ENCODE peak calls at places on chromosome 5, in four cellular contexts. One of them, this sample, is unnamed.

GRCh38 chr5:149679876-149680809 is 50.0 kb upstream of the PPARGC1B start:
- DNase-seq in foreskin fibroblast: no peak
- DNase-seq in stimulated activated CD4-positive, alpha-beta T cell treated with anti-CD3 and anti-CD28 coated beads, Interleukin-1b, Interleukin-23, amount 100 ng/mL, for 24 hours: no peak
- DNase-seq in activated T-cell treated with anti-CD3 and anti-CD28 coated beads for 1 hour: no peak
- DNase-seq in this sample: no peak

GRCh38 chr5:174195517-174195916 is 150.0 kb downstream of the NSG2 start:
- DNase-seq in foreskin fibroblast: no peak
- DNase-seq in stimulated activated CD4-positive, alpha-beta T cell treated with anti-CD3 and anti-CD28 coated beads, Interleukin-1b, Interleukin-23, amount 100 ng/mL, for 24 hours: no peak
- DNase-seq in activated T-cell treated with anti-CD3 and anti-CD28 coated beads for 1 hour: no peak
- DNase-seq in this sample: no peak

GRCh38 chr5:102762095-102762534 is 7.0 kb downstream of the PAM start:
- DNase-seq in foreskin fibroblast: peak
- DNase-seq in stimulated activated CD4-positive, alpha-beta T cell treated with anti-CD3 and anti-CD28 coated beads, Interleukin-1b, Interleukin-23, amount 100 ng/mL, for 24 hours: no peak
- DNase-seq in activated T-cell treated with anti-CD3 and anti-CD28 coated beads for 1 hour: no peak
- DNase-seq in this sample: no peak

GRCh38 chr5:6108981-6109595 is 269.3 kb downstream of the MED10 start:
- DNase-seq in foreskin fibroblast: no peak
- DNase-seq in stimulated activated CD4-positive, alpha-beta T cell treated with anti-CD3 and anti-CD28 coated beads, Interleukin-1b, Interleukin-23, amount 100 ng/mL, for 24 hours: no peak
- DNase-seq in activated T-cell treated with anti-CD3 and anti-CD28 coated beads for 1 hour: no peak
- DNase-seq in this sample: no peak

GRCh38 chr5:139985733-139986132 is 57.4 kb downstream of the NRG2 start:
- DNase-seq in foreskin fibroblast: peak
- DNase-seq in stimulated activated CD4-positive, alpha-beta T cell treated with anti-CD3 and anti-CD28 coated beads, Interleukin-1b, Interleukin-23, amount 100 ng/mL, for 24 hours: no peak
- DNase-seq in activated T-cell treated with anti-CD3 and anti-CD28 coated beads for 1 hour: no peak
- DNase-seq in this sample: peak

GRCh38 chr5:133385346-133385745 is 227.0 kb downstream of the FSTL4 start:
- DNase-seq in foreskin fibroblast: no peak
- DNase-seq in stimulated activated CD4-positive, alpha-beta T cell treated with anti-CD3 and anti-CD28 coated beads, Interleukin-1b, Interleukin-23, amount 100 ng/mL, for 24 hours: no peak
- DNase-seq in activated T-cell treated with anti-CD3 and anti-CD28 coated beads for 1 hour: no peak
- DNase-seq in this sample: no peak

GRCh38 chr5:81922790-81923398 is 48.9 kb upstream of the ATG10 start:
- DNase-seq in foreskin fibroblast: no peak
- DNase-seq in stimulated activated CD4-positive, alpha-beta T cell treated with anti-CD3 and anti-CD28 coated beads, Interleukin-1b, Interleukin-23, amount 100 ng/mL, for 24 hours: no peak
- DNase-seq in activated T-cell treated with anti-CD3 and anti-CD28 coated beads for 1 hour: no peak
- DNase-seq in this sample: no peak

GRCh38 chr5:3602713-3603502 is 7.3 kb downstream of the IRX1 start:
- DNase-seq in foreskin fibroblast: no peak
- DNase-seq in stimulated activated CD4-positive, alpha-beta T cell treated with anti-CD3 and anti-CD28 coated beads, Interleukin-1b, Interleukin-23, amount 100 ng/mL, for 24 hours: no peak
- DNase-seq in activated T-cell treated with anti-CD3 and anti-CD28 coated beads for 1 hour: no peak
- DNase-seq in this sample: no peak

GRCh38 chr5:135269828-135270545 is 129.0 kb downstream of the MACROH2A1 start:
- DNase-seq in foreskin fibroblast: peak
- DNase-seq in stimulated activated CD4-positive, alpha-beta T cell treated with anti-CD3 and anti-CD28 coated beads, Interleukin-1b, Interleukin-23, amount 100 ng/mL, for 24 hours: no peak
- DNase-seq in activated T-cell treated with anti-CD3 and anti-CD28 coated beads for 1 hour: no peak
- DNase-seq in this sample: peak

GRCh38 chr5:56984445-56984844 is 32.5 kb upstream of the MIER3 start:
- DNase-seq in foreskin fibroblast: no peak
- DNase-seq in stimulated activated CD4-positive, alpha-beta T cell treated with anti-CD3 and anti-CD28 coated beads, Interleukin-1b, Interleukin-23, amount 100 ng/mL, for 24 hours: no peak
- DNase-seq in activated T-cell treated with anti-CD3 and anti-CD28 coated beads for 1 hour: no peak
- DNase-seq in this sample: no peak

GRCh38 chr5:76956033-76956432 is 3.2 kb downstream of the CRHBP start:
- DNase-seq in foreskin fibroblast: no peak
- DNase-seq in stimulated activated CD4-positive, alpha-beta T cell treated with anti-CD3 and anti-CD28 coated beads, Interleukin-1b, Interleukin-23, amount 100 ng/mL, for 24 hours: no peak
- DNase-seq in activated T-cell treated with anti-CD3 and anti-CD28 coated beads for 1 hour: no peak
- DNase-seq in this sample: no peak

GRCh38 chr5:91225848-91226686 is 157.1 kb downstream of the ARRDC3 start:
- DNase-seq in foreskin fibroblast: no peak
- DNase-seq in stimulated activated CD4-positive, alpha-beta T cell treated with anti-CD3 and anti-CD28 coated beads, Interleukin-1b, Interleukin-23, amount 100 ng/mL, for 24 hours: peak
- DNase-seq in activated T-cell treated with anti-CD3 and anti-CD28 coated beads for 1 hour: peak
- DNase-seq in this sample: no peak

GRCh38 chr5:164893071-164893470 is 1387.7 kb downstream of the MAT2B start:
- DNase-seq in foreskin fibroblast: no peak
- DNase-seq in stimulated activated CD4-positive, alpha-beta T cell treated with anti-CD3 and anti-CD28 coated beads, Interleukin-1b, Interleukin-23, amount 100 ng/mL, for 24 hours: no peak
- DNase-seq in activated T-cell treated with anti-CD3 and anti-CD28 coated beads for 1 hour: no peak
- DNase-seq in this sample: no peak

GRCh38 chr5:105877592-105877991 is 1793.1 kb downstream of the EFNA5 start:
- DNase-seq in foreskin fibroblast: no peak
- DNase-seq in stimulated activated CD4-positive, alpha-beta T cell treated with anti-CD3 and anti-CD28 coated beads, Interleukin-1b, Interleukin-23, amount 100 ng/mL, for 24 hours: no peak
- DNase-seq in activated T-cell treated with anti-CD3 and anti-CD28 coated beads for 1 hour: no peak
- DNase-seq in this sample: no peak

GRCh38 chr5:133565993-133566392 is 46.3 kb downstream of the FSTL4 start:
- DNase-seq in foreskin fibroblast: peak
- DNase-seq in stimulated activated CD4-positive, alpha-beta T cell treated with anti-CD3 and anti-CD28 coated beads, Interleukin-1b, Interleukin-23, amount 100 ng/mL, for 24 hours: no peak
- DNase-seq in activated T-cell treated with anti-CD3 and anti-CD28 coated beads for 1 hour: no peak
- DNase-seq in this sample: no peak

GRCh38 chr5:167908596-167908995 is 382.8 kb upstream of the WWC1 start:
- DNase-seq in foreskin fibroblast: no peak
- DNase-seq in stimulated activated CD4-positive, alpha-beta T cell treated with anti-CD3 and anti-CD28 coated beads, Interleukin-1b, Interleukin-23, amount 100 ng/mL, for 24 hours: no peak
- DNase-seq in activated T-cell treated with anti-CD3 and anti-CD28 coated beads for 1 hour: no peak
- DNase-seq in this sample: no peak

GRCh38 chr5:42811591-42812392 is at the start of gene SELENOP:
- DNase-seq in foreskin fibroblast: peak
- DNase-seq in stimulated activated CD4-positive, alpha-beta T cell treated with anti-CD3 and anti-CD28 coated beads, Interleukin-1b, Interleukin-23, amount 100 ng/mL, for 24 hours: no peak
- DNase-seq in activated T-cell treated with anti-CD3 and anti-CD28 coated beads for 1 hour: no peak
- DNase-seq in this sample: peak

GRCh38 chr5:71719092-71719964 is at the start of gene CARTPT:
- DNase-seq in foreskin fibroblast: peak
- DNase-seq in stimulated activated CD4-positive, alpha-beta T cell treated with anti-CD3 and anti-CD28 coated beads, Interleukin-1b, Interleukin-23, amount 100 ng/mL, for 24 hours: no peak
- DNase-seq in activated T-cell treated with anti-CD3 and anti-CD28 coated beads for 1 hour: no peak
- DNase-seq in this sample: no peak

GRCh38 chr5:61281686-61282085 is 50.4 kb upstream of the ZSWIM6 start:
- DNase-seq in foreskin fibroblast: no peak
- DNase-seq in stimulated activated CD4-positive, alpha-beta T cell treated with anti-CD3 and anti-CD28 coated beads, Interleukin-1b, Interleukin-23, amount 100 ng/mL, for 24 hours: no peak
- DNase-seq in activated T-cell treated with anti-CD3 and anti-CD28 coated beads for 1 hour: no peak
- DNase-seq in this sample: no peak

GRCh38 chr5:14081791-14082190 is 61.4 kb upstream of the TRIO start:
- DNase-seq in foreskin fibroblast: no peak
- DNase-seq in stimulated activated CD4-positive, alpha-beta T cell treated with anti-CD3 and anti-CD28 coated beads, Interleukin-1b, Interleukin-23, amount 100 ng/mL, for 24 hours: no peak
- DNase-seq in activated T-cell treated with anti-CD3 and anti-CD28 coated beads for 1 hour: no peak
- DNase-seq in this sample: no peak

GRCh38 chr5:83726912-83727311 is 6.3 kb upstream of the HAPLN1 start:
- DNase-seq in foreskin fibroblast: no peak
- DNase-seq in stimulated activated CD4-positive, alpha-beta T cell treated with anti-CD3 and anti-CD28 coated beads, Interleukin-1b, Interleukin-23, amount 100 ng/mL, for 24 hours: no peak
- DNase-seq in activated T-cell treated with anti-CD3 and anti-CD28 coated beads for 1 hour: no peak
- DNase-seq in this sample: no peak

GRCh38 chr5:124783794-124784193 is 37.4 kb upstream of the ZNF608 start:
- DNase-seq in foreskin fibroblast: peak
- DNase-seq in stimulated activated CD4-positive, alpha-beta T cell treated with anti-CD3 and anti-CD28 coated beads, Interleukin-1b, Interleukin-23, amount 100 ng/mL, for 24 hours: no peak
- DNase-seq in activated T-cell treated with anti-CD3 and anti-CD28 coated beads for 1 hour: no peak
- DNase-seq in this sample: peak

GRCh38 chr5:10762178-10762775 is 1.2 kb upstream of the DAP start:
- DNase-seq in foreskin fibroblast: peak
- DNase-seq in stimulated activated CD4-positive, alpha-beta T cell treated with anti-CD3 and anti-CD28 coated beads, Interleukin-1b, Interleukin-23, amount 100 ng/mL, for 24 hours: no peak
- DNase-seq in activated T-cell treated with anti-CD3 and anti-CD28 coated beads for 1 hour: no peak
- DNase-seq in this sample: no peak

GRCh38 chr5:52789378-52789777 is 1.7 kb downstream of the ITGA1 start:
- DNase-seq in foreskin fibroblast: no peak
- DNase-seq in stimulated activated CD4-positive, alpha-beta T cell treated with anti-CD3 and anti-CD28 coated beads, Interleukin-1b, Interleukin-23, amount 100 ng/mL, for 24 hours: no peak
- DNase-seq in activated T-cell treated with anti-CD3 and anti-CD28 coated beads for 1 hour: no peak
- DNase-seq in this sample: no peak

GRCh38 chr5:138353550-138353893 is 1.0 kb downstream of the KDM3B start:
- DNase-seq in foreskin fibroblast: peak
- DNase-seq in stimulated activated CD4-positive, alpha-beta T cell treated with anti-CD3 and anti-CD28 coated beads, Interleukin-1b, Interleukin-23, amount 100 ng/mL, for 24 hours: no peak
- DNase-seq in activated T-cell treated with anti-CD3 and anti-CD28 coated beads for 1 hour: no peak
- DNase-seq in this sample: no peak

GRCh38 chr5:10250804-10251276 is 760 bp downstream of the CCT5 start:
- DNase-seq in foreskin fibroblast: peak
- DNase-seq in stimulated activated CD4-positive, alpha-beta T cell treated with anti-CD3 and anti-CD28 coated beads, Interleukin-1b, Interleukin-23, amount 100 ng/mL, for 24 hours: no peak
- DNase-seq in activated T-cell treated with anti-CD3 and anti-CD28 coated beads for 1 hour: peak
- DNase-seq in this sample: no peak

GRCh38 chr5:40429258-40430111 is 250.2 kb upstream of the PTGER4 start:
- DNase-seq in foreskin fibroblast: peak
- DNase-seq in stimulated activated CD4-positive, alpha-beta T cell treated with anti-CD3 and anti-CD28 coated beads, Interleukin-1b, Interleukin-23, amount 100 ng/mL, for 24 hours: no peak
- DNase-seq in activated T-cell treated with anti-CD3 and anti-CD28 coated beads for 1 hour: no peak
- DNase-seq in this sample: no peak

GRCh38 chr5:145162641-145163040 is 672.5 kb downstream of the PRELID2 start:
- DNase-seq in foreskin fibroblast: no peak
- DNase-seq in stimulated activated CD4-positive, alpha-beta T cell treated with anti-CD3 and anti-CD28 coated beads, Interleukin-1b, Interleukin-23, amount 100 ng/mL, for 24 hours: no peak
- DNase-seq in activated T-cell treated with anti-CD3 and anti-CD28 coated beads for 1 hour: no peak
- DNase-seq in this sample: no peak

GRCh38 chr5:963310-963672 is 45.3 kb upstream of the NKD2 start:
- DNase-seq in foreskin fibroblast: no peak
- DNase-seq in stimulated activated CD4-positive, alpha-beta T cell treated with anti-CD3 and anti-CD28 coated beads, Interleukin-1b, Interleukin-23, amount 100 ng/mL, for 24 hours: no peak
- DNase-seq in activated T-cell treated with anti-CD3 and anti-CD28 coated beads for 1 hour: no peak
- DNase-seq in this sample: no peak

GRCh38 chr5:19498852-19499251 is 489.1 kb downstream of the CDH18 start:
- DNase-seq in foreskin fibroblast: no peak
- DNase-seq in stimulated activated CD4-positive, alpha-beta T cell treated with anti-CD3 and anti-CD28 coated beads, Interleukin-1b, Interleukin-23, amount 100 ng/mL, for 24 hours: no peak
- DNase-seq in activated T-cell treated with anti-CD3 and anti-CD28 coated beads for 1 hour: no peak
- DNase-seq in this sample: no peak

GRCh38 chr5:143543358-143544255 is 140.1 kb upstream of the NR3C1 start:
- DNase-seq in foreskin fibroblast: peak
- DNase-seq in stimulated activated CD4-positive, alpha-beta T cell treated with anti-CD3 and anti-CD28 coated beads, Interleukin-1b, Interleukin-23, amount 100 ng/mL, for 24 hours: no peak
- DNase-seq in activated T-cell treated with anti-CD3 and anti-CD28 coated beads for 1 hour: no peak
- DNase-seq in this sample: peak

GRCh38 chr5:20570486-20570885 is 582.5 kb upstream of the CDH18 start:
- DNase-seq in foreskin fibroblast: no peak
- DNase-seq in stimulated activated CD4-positive, alpha-beta T cell treated with anti-CD3 and anti-CD28 coated beads, Interleukin-1b, Interleukin-23, amount 100 ng/mL, for 24 hours: no peak
- DNase-seq in activated T-cell treated with anti-CD3 and anti-CD28 coated beads for 1 hour: no peak
- DNase-seq in this sample: no peak

GRCh38 chr5:97544279-97545077 is 361.4 kb upstream of the RIOK2 start:
- DNase-seq in foreskin fibroblast: peak
- DNase-seq in stimulated activated CD4-positive, alpha-beta T cell treated with anti-CD3 and anti-CD28 coated beads, Interleukin-1b, Interleukin-23, amount 100 ng/mL, for 24 hours: no peak
- DNase-seq in activated T-cell treated with anti-CD3 and anti-CD28 coated beads for 1 hour: no peak
- DNase-seq in this sample: no peak

GRCh38 chr5:31939151-31939550 is 235.0 kb downstream of the GOLPH3 start:
- DNase-seq in foreskin fibroblast: no peak
- DNase-seq in stimulated activated CD4-positive, alpha-beta T cell treated with anti-CD3 and anti-CD28 coated beads, Interleukin-1b, Interleukin-23, amount 100 ng/mL, for 24 hours: no peak
- DNase-seq in activated T-cell treated with anti-CD3 and anti-CD28 coated beads for 1 hour: no peak
- DNase-seq in this sample: no peak

GRCh38 chr5:74953961-74954720 is 88.0 kb upstream of the FAM169A start:
- DNase-seq in foreskin fibroblast: peak
- DNase-seq in stimulated activated CD4-positive, alpha-beta T cell treated with anti-CD3 and anti-CD28 coated beads, Interleukin-1b, Interleukin-23, amount 100 ng/mL, for 24 hours: no peak
- DNase-seq in activated T-cell treated with anti-CD3 and anti-CD28 coated beads for 1 hour: no peak
- DNase-seq in this sample: no peak

GRCh38 chr5:151030377-151030776 is 10.0 kb downstream of the GPX3 start:
- DNase-seq in foreskin fibroblast: no peak
- DNase-seq in stimulated activated CD4-positive, alpha-beta T cell treated with anti-CD3 and anti-CD28 coated beads, Interleukin-1b, Interleukin-23, amount 100 ng/mL, for 24 hours: no peak
- DNase-seq in activated T-cell treated with anti-CD3 and anti-CD28 coated beads for 1 hour: no peak
- DNase-seq in this sample: no peak

GRCh38 chr5:104111622-104112021 is 549.0 kb upstream of the NUDT12 start:
- DNase-seq in foreskin fibroblast: no peak
- DNase-seq in stimulated activated CD4-positive, alpha-beta T cell treated with anti-CD3 and anti-CD28 coated beads, Interleukin-1b, Interleukin-23, amount 100 ng/mL, for 24 hours: no peak
- DNase-seq in activated T-cell treated with anti-CD3 and anti-CD28 coated beads for 1 hour: no peak
- DNase-seq in this sample: no peak

GRCh38 chr5:109690456-109691247 is 925 bp downstream of the MAN2A1 start:
- DNase-seq in foreskin fibroblast: peak
- DNase-seq in stimulated activated CD4-positive, alpha-beta T cell treated with anti-CD3 and anti-CD28 coated beads, Interleukin-1b, Interleukin-23, amount 100 ng/mL, for 24 hours: peak
- DNase-seq in activated T-cell treated with anti-CD3 and anti-CD28 coated beads for 1 hour: peak
- DNase-seq in this sample: peak

This sample was measured in stromal cell of bone marrow.